ENCODE peak calls at places on chromosome 1, in nine cellular contexts. G is A549, W is H9, I is PC-3, V is H1, B is OCI-LY7, A is mammary epithelial cell, J is neural progenitor cell, N is IMR-90. O is an unnamed sample. For H3K9me3, the result is how much of the 10 kb centered on the place peaks cover.

GRCh38 chr1:81681104-81681503 is 119.6 kb upstream of the ADGRL2 start:
- DNase-seq in I (no peak), A (no peak), W (no peak), V (no peak), B (no peak), G (no peak), N (no peak), J (no peak), O (peak)

GRCh38 chr1:107541412-107541811 is 400.6 kb downstream of the NTNG1 start:
- DNase-seq in N (no peak), J (no peak), V (no peak), A (no peak), G (no peak), W (no peak), I (no peak), B (no peak), O (no peak)

GRCh38 chr1:113872219-113872934 is 865 bp upstream of the PTPN22 start:
- DNase-seq in A (no peak), I (no peak), W (no peak), G (no peak), V (no peak), N (no peak), J (no peak), B (peak), O (no peak)

GRCh38 chr1:160904783-160905616 is 20.0 kb upstream of the ITLN1 start:
- DNase-seq in A (no peak), G (no peak), V (no peak), I (no peak), W (no peak), J (no peak), N (no peak), B (no peak), O (no peak)

GRCh38 chr1:9717193-9718005 is 65.9 kb downstream of the PIK3CD start:
- DNase-seq in A (no peak), I (no peak), B (peak), V (no peak), J (no peak), W (peak), G (no peak), N (no peak), O (no peak)

GRCh38 chr1:150536836-150537731 is 12.1 kb upstream of the ADAMTSL4 start:
- DNase-seq in A (no peak), W (no peak), V (no peak), B (no peak), I (no peak), N (no peak), G (no peak), J (no peak), O (no peak)

GRCh38 chr1:163896001-163896400 is 574.2 kb downstream of the NUF2 start:
- DNase-seq in J (no peak), N (no peak), V (no peak), I (no peak), A (no peak), G (no peak), B (no peak), W (no peak), O (no peak)

GRCh38 chr1:218048828-218049227 is 236.3 kb upstream of the RRP15 start:
- DNase-seq in G (no peak), B (no peak), N (no peak), A (no peak), I (peak), J (no peak), V (no peak), W (no peak), O (no peak)

GRCh38 chr1:228452194-228453021 is 34.8 kb upstream of the RNF187 start:
- DNase-seq in I (no peak), G (no peak), W (no peak), V (no peak), N (peak), A (no peak), J (no peak), B (no peak), O (peak)

GRCh38 chr1:76105269-76105850 is 30.8 kb downstream of the ST6GALNAC3 start:
- DNase-seq in A (peak), W (no peak), G (no peak), I (no peak), V (no peak), J (no peak), N (no peak), B (no peak), O (no peak)

GRCh38 chr1:3772027-3772714 is 378 bp upstream of the SMIM1 start:
- DNase-seq in B (peak), V (peak), N (peak), G (peak), J (peak), W (peak), A (peak), I (peak), O (peak)

GRCh38 chr1:14055442-14056225 is 355.6 kb downstream of the PRDM2 start:
- DNase-seq in B (no peak), W (no peak), V (no peak), N (no peak), J (no peak), G (no peak), A (no peak), I (peak), O (peak)

GRCh38 chr1:60213253-60213652 is 139.7 kb upstream of the C1orf87 start:
- DNase-seq in G (no peak), A (no peak), W (no peak), J (no peak), B (no peak), I (no peak), N (no peak), V (no peak), O (no peak)

GRCh38 chr1:1246230-1246600 is 307 bp downstream of the C1QTNF12 start:
- DNase-seq in B (no peak), V (no peak), I (no peak), J (no peak), A (no peak), G (no peak), W (no peak), N (no peak), O (no peak)

GRCh38 chr1:166086113-166086908 is 80.5 kb downstream of the FAM78B start:
- DNase-seq in G (no peak), J (no peak), A (no peak), V (no peak), N (no peak), I (no peak), W (no peak), B (no peak), O (no peak)

GRCh38 chr1:53265581-53265980 is 27.3 kb upstream of the MAGOH start:
- DNase-seq in W (no peak), I (peak), N (no peak), J (no peak), V (no peak), A (no peak), G (no peak), B (no peak), O (no peak)

GRCh38 chr1:109873278-109874175 is 37.1 kb upstream of the CSF1 start:
- DNase-seq in I (no peak), V (no peak), B (no peak), J (no peak), W (no peak), G (no peak), N (peak), A (peak), O (no peak)

GRCh38 chr1:2231667-2232254 is 3.6 kb downstream of the SKI start:
- DNase-seq in N (peak), V (no peak), G (no peak), A (peak), B (no peak), J (peak), W (peak), I (peak), O (peak)

GRCh38 chr1:47409311-47410085 is 6.6 kb upstream of the FOXE3 start:
- DNase-seq in G (no peak), A (peak), N (peak), J (no peak), V (no peak), W (no peak), B (no peak), I (no peak), O (peak)

GRCh38 chr1:247111636-247112478 is 7.7 kb upstream of the ZNF669 start:
- DNase-seq in N (peak), W (peak), G (peak), V (no peak), B (no peak), J (peak), I (peak), A (no peak), O (peak)

GRCh38 chr1:29120955-29121485 is 2.7 kb downstream of the TMEM200B start:
- DNase-seq in I (no peak), B (peak), N (peak), A (no peak), G (peak), V (no peak), J (peak), W (peak), O (peak)

GRCh38 chr1:24318988-24319863 is at the start of gene GRHL3:
- DNase-seq in V (peak), G (peak), I (peak), N (no peak), J (no peak), W (peak), A (peak), B (no peak), O (peak)

GRCh38 chr1:25797939-25798338 is 2.1 kb upstream of the SELENON start:
- DNase-seq in V (no peak), J (peak), B (peak), G (peak), I (peak), A (no peak), N (no peak), W (peak), O (no peak)

GRCh38 chr1:198416276-198416675 is 124.2 kb downstream of the ATP6V1G3 start:
- DNase-seq in V (no peak), I (no peak), W (no peak), A (no peak), G (no peak), B (no peak), J (peak), N (peak), O (peak)

GRCh38 chr1:175188936-175189335 is 3.6 kb downstream of the KIAA0040 start:
- DNase-seq in A (no peak), W (no peak), V (no peak), N (no peak), J (no peak), B (peak), G (no peak), I (no peak), O (no peak)

GRCh38 chr1:23793018-23793781 is 2.3 kb downstream of the LYPLA2 start:
- DNase-seq in N (no peak), V (no peak), A (peak), W (no peak), G (no peak), I (no peak), B (no peak), J (no peak), O (peak)

GRCh38 chr1:43870306-43870705 is 63.3 kb upstream of the ARTN start:
- DNase-seq in W (peak), I (no peak), A (no peak), G (no peak), V (no peak), N (no peak), B (no peak), J (no peak), O (no peak)

GRCh38 chr1:73859227-73859626 is 338.7 kb downstream of the LRRIQ3 start:
- DNase-seq in B (no peak), V (no peak), W (no peak), G (no peak), N (no peak), J (no peak), I (no peak), A (peak), O (no peak)

GRCh38 chr1:73860421-73860950 is 337.5 kb downstream of the LRRIQ3 start:
- DNase-seq in N (no peak), A (no peak), V (no peak), B (no peak), J (no peak), W (no peak), G (no peak), I (no peak), O (no peak)

GRCh38 chr1:73854527-73854926 is 343.4 kb downstream of the LRRIQ3 start:
- DNase-seq in N (no peak), W (no peak), A (no peak), J (no peak), B (no peak), I (no peak), G (no peak), V (no peak), O (no peak)
- H3K9me3 ChIP-seq in N (under half), W (under half), A (under half), J (under half), B (under half), I (under half), G (under half), V (under half), O (under half)

GRCh38 chr1:22101995-22102394 is 40.9 kb downstream of the WNT4 start:
- DNase-seq in G (no peak), W (no peak), A (no peak), N (no peak), I (no peak), V (no peak), B (no peak), J (no peak), O (no peak)
- H3K4me2 ChIP-seq in G (no peak), W (no peak), A (no peak), N (no peak), I (no peak), V (no peak), B (no peak), J (no peak), O (no peak)

GRCh38 chr1:117857434-117857833 is 72.0 kb downstream of the GDAP2 start:
- DNase-seq in B (no peak), G (no peak), J (no peak), A (no peak), W (no peak), I (peak), N (peak), V (no peak), O (no peak)

GRCh38 chr1:117860906-117861610 is 68.4 kb downstream of the GDAP2 start:
- DNase-seq in B (no peak), N (peak), A (no peak), G (no peak), W (no peak), I (no peak), V (no peak), J (no peak), O (peak)

GRCh38 chr1:117861694-117862093 is 67.7 kb downstream of the GDAP2 start:
- DNase-seq in A (no peak), B (no peak), W (no peak), N (no peak), J (no peak), G (no peak), V (no peak), I (no peak), O (no peak)

GRCh38 chr1:117859901-117860300 is 69.5 kb downstream of the GDAP2 start:
- DNase-seq in A (no peak), V (no peak), N (no peak), I (no peak), G (no peak), J (no peak), B (no peak), W (no peak), O (no peak)
- H3K27ac ChIP-seq in A (no peak), V (no peak), N (no peak), I (no peak), G (no peak), J (no peak), B (no peak), W (no peak), O (no peak)

GRCh38 chr1:162065016-162065415 is 4.5 kb upstream of the NOS1AP start:
- DNase-seq in J (no peak), I (no peak), G (no peak), B (no peak), N (no peak), A (no peak), V (no peak), W (no peak), O (no peak)

GRCh38 chr1:162070825-162071224 is 1.3 kb downstream of the NOS1AP start:
- DNase-seq in G (no peak), N (no peak), J (peak), B (no peak), A (peak), W (peak), V (no peak), I (peak), O (no peak)

GRCh38 chr1:162072770-162073169 is 3.3 kb downstream of the NOS1AP start:
- DNase-seq in N (no peak), J (no peak), G (no peak), W (no peak), A (no peak), B (no peak), V (no peak), I (no peak), O (no peak)

GRCh38 chr1:162070094-162070748 is 730 bp downstream of the NOS1AP start:
- DNase-seq in G (peak), N (no peak), W (peak), A (peak), I (peak), J (peak), V (no peak), B (no peak), O (no peak)

DNA sequence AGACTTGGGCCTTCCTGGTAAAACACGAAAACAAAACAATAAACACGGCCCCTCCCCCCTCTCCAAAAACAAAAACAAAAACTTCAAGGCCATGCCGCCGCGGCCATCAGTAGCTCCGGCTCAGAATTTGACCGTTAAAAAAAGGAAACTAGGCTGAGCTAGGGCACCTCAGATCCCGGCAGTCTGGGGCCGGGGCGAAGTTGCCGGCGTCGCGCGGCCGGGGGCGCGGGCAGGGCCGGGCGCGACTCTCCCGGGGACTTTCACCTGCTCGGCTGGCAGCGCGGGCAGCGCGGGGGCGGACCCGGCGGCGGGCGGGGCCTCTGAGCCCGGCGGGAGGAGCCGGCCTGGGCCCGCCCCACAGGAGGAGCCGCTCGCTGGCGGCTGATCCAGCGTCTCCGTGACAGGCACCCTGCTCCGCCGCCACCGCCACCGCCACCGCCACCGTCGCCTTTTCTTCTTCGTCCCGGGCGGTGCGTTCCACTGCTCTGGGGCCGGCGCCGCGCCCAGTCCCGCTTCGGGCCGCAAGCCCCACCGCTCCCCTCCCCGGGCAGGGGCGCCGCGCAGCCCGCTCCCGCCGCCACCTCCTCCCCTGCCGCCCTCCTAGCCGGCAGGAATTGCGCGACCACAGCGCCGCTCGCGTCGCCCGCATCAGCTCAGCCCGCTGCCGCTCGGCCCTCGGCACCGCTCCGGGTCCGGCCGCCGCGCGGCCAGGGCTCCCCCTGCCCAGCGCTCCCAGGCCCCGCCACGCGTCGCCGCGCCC is at the start of gene NOS1AP:
- DNase-seq in W (peak), A (peak), G (peak), J (peak), I (peak), V (no peak), B (peak), N (no peak), O (peak)
- H3K9me3 ChIP-seq in W (under half), A (under half), G (under half), J (under half), I (under half), V (under half), B (under half), N (under half), O (under half)

DNA sequence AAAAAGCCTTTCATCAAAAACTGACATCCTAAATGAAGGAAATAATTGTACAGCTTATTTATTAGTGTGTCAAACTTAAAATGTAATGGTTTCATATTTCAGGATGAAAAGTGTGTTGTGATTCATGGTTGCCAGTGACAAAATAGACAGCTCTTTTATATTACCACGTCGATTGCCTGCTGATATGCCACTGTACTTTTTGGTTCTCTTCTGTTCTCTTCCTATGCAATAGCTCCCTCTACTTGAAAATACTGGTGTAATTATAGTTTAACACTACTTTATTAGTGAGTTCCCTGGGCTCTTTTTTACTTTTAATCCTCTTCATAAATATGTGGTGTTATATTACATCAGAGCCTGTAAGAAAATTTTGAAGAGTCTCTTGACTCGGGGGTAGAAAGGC is 111.3 kb downstream of the PATJ start:
- DNase-seq in B (peak), V (no peak), I (peak), G (no peak), N (peak), A (no peak), W (no peak), J (no peak), O (peak)
- H3K4me2 ChIP-seq in B (no peak), V (no peak), I (no peak), G (no peak), N (no peak), A (no peak), W (no peak), J (no peak), O (no peak)

DNA sequence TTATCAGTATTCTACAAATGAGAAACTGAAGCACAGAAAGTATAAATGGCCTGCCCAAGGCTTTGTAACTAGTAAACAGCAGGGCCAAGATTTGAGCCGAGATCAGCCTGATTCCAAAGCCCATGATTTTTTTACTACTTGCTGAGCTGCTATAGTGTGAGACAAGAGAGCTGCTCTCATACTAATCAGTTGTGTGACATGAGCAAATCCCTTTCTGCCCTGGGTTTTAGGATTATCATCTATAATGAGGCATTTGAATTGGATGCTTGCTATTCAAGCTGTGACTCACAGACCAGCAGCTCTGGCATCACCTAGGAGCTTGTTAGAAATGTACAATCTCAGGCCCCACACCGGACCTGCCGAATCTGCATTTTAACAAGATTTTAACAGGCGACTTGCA is 6.1 kb downstream of the LRRC53 start:
- DNase-seq in V (no peak), B (no peak), A (no peak), I (no peak), J (peak), W (no peak), N (no peak), G (no peak), O (no peak)
- H3K27ac ChIP-seq in V (no peak), B (no peak), A (no peak), I (no peak), J (peak), W (no peak), N (no peak), G (no peak), O (no peak)

DNA sequence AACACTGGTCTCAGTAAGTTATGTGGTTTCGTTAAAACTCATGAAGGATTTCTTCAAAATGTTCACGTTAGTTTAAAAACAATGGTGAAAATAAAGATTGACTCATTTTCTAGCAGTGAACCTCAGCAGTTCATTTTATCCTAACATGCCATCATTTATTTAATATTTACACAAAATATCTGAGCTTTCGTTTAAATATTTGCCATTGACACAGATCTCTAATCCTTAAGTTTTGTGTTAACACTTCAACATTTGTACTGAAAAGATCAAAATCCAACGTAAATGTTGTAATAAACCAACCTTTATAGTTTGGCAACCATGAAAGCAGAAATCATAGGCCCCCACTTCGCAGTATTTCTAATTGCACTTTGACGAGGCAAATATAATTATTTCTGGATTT is 1129.5 kb downstream of the PLA2G4A start:
- DNase-seq in V (no peak), G (no peak), J (no peak), I (no peak), A (no peak), N (no peak), B (no peak), W (no peak), O (no peak)
- H3K9me3 ChIP-seq in V (under half), G (under half), J (under half), I (under half), A (under half), N (under half), B (under half), W (under half), O (under half)